ENCODE peak calls at places on chromosomes 3 and 15, in six cellular contexts. Q is CD4-positive, alpha-beta memory T cell; C is left colon; Y is stimulated activated naive CD4-positive, alpha-beta T cell; N is SK-N-SH; G is germinal center. M is an unnamed sample.

GRCh38 chr15:60905587-60905986 is 323.5 kb downstream of the RORA start:
- DNase-seq in Q (peak; percentile 39), Y (no peak), G (peak; percentile 10), C (no peak), N (no peak), M (no peak)

GRCh38 chr3:100761211-100761921 is 52.1 kb downstream of the TFG start:
- DNase-seq in Q (no peak), N (peak; percentile 3), G (peak; percentile 19), Y (no peak), C (no peak), M (no peak)

GRCh38 chr3:105399611-105400010 is 32.9 kb downstream of the ALCAM start:
- DNase-seq in Y (no peak), N (no peak), C (no peak), Q (no peak), G (no peak), M (peak; percentile 82)

GRCh38 chr15:63553388-63553791 is 43.8 kb upstream of the FBXL22 start:
- DNase-seq in C (no peak), Q (no peak), N (no peak), G (no peak), Y (no peak), M (peak; percentile 8)

GRCh38 chr3:125123906-125124305 is 68.1 kb upstream of the HEG1 start:
- DNase-seq in N (peak; percentile 64), C (no peak), G (no peak), Q (no peak), Y (no peak), M (no peak)

GRCh38 chr3:172760406-172760805 is 9.9 kb downstream of the ECT2 start:
- DNase-seq in Y (no peak), C (no peak), Q (no peak), G (no peak), N (no peak), M (no peak)

GRCh38 chr3:56154297-56154696 is 314.0 kb downstream of the ERC2 start:
- DNase-seq in Y (no peak), N (no peak), C (no peak), G (no peak), Q (no peak), M (no peak)

GRCh38 chr3:194986208-194987043 is 284.5 kb downstream of the XXYLT1 start:
- DNase-seq in C (no peak), N (no peak), Q (no peak), G (no peak), Y (no peak), M (no peak)

GRCh38 chr3:110940074-110940473 is 131.5 kb upstream of the NECTIN3 start:
- DNase-seq in Y (no peak), Q (no peak), C (no peak), N (no peak), G (no peak), M (no peak)

GRCh38 chr3:52244061-52244628 is 1.4 kb upstream of the PPM1M start:
- DNase-seq in Q (no peak), N (no peak), Y (no peak), C (no peak), G (peak; percentile 63), M (peak; percentile 19)

GRCh38 chr15:64010719-64011118 is 35.6 kb downstream of the DAPK2 start:
- DNase-seq in G (peak; percentile 84), C (peak; percentile 63), Q (peak; percentile 93), N (no peak), Y (peak; percentile 73), M (no peak)

GRCh38 chr3:64290864-64291263 is 65.6 kb upstream of the PRICKLE2 start:
- DNase-seq in Q (no peak), Y (no peak), G (no peak), C (no peak), N (no peak), M (no peak)

GRCh38 chr3:157075693-157076420 is 84.1 kb downstream of the CCNL1 start:
- DNase-seq in Y (no peak), C (no peak), Q (no peak), G (no peak), N (no peak), M (peak; percentile 67)

GRCh38 chr15:27844018-27844666 is 255.0 kb downstream of the OCA2 start:
- DNase-seq in N (no peak), C (no peak), Q (no peak), Y (no peak), G (no peak), M (no peak)

GRCh38 chr3:146953523-146954125 is 348.5 kb upstream of the PLSCR5 start:
- DNase-seq in Y (no peak), Q (no peak), G (no peak), N (no peak), C (no peak), M (no peak)

M was measured in midbrain.